ENCODE peak calls at places on chromosomes 1 and 21, in five cellular contexts. H is kidney epithelial cell, U is foreskin fibroblast, I is AG09309, Z is thoracic aorta. O is an unnamed sample.

GRCh38 chr1:234372011-234372757 is 1.1 kb upstream of the COA6 start:
- DNase-seq in Z (no peak), I (no peak), U (no peak), H (no peak), O (no peak)

GRCh38 chr1:89999628-90000027 is 4.7 kb downstream of the ZNF326 start:
- DNase-seq in Z (no peak), I (no peak), H (no peak), U (no peak), O (no peak)

GRCh38 chr1:229452956-229453801 is 19.3 kb upstream of the ACTA1 start:
- DNase-seq in U (no peak), Z (no peak), I (no peak), H (no peak), O (no peak)

GRCh38 chr1:166925791-166926483 is 49.4 kb downstream of the ILDR2 start:
- DNase-seq in H (peak), Z (no peak), U (no peak), I (peak), O (no peak)

GRCh38 chr21:15001773-15002647 is 62.8 kb downstream of the NRIP1 start:
- DNase-seq in Z (no peak), I (no peak), H (no peak), U (no peak), O (no peak)

GRCh38 chr1:105204836-105205371 is 1455.2 kb downstream of the AMY1C start:
- DNase-seq in I (no peak), Z (no peak), H (no peak), U (no peak), O (no peak)

GRCh38 chr1:1343811-1344421 is 5.3 kb downstream of the DVL1 start:
- DNase-seq in I (no peak), H (no peak), Z (no peak), U (no peak), O (no peak)

GRCh38 chr1:77416692-77417450 is 135.1 kb downstream of the AK5 start:
- DNase-seq in Z (no peak), I (no peak), U (no peak), H (no peak), O (peak)

GRCh38 chr1:184022651-184023050 is 14.9 kb downstream of the COLGALT2 start:
- DNase-seq in I (no peak), H (no peak), Z (no peak), U (peak), O (no peak)

GRCh38 chr1:167297222-167298214 is 76.8 kb downstream of the POU2F1 start:
- DNase-seq in H (no peak), U (peak), I (no peak), Z (no peak), O (no peak)

GRCh38 chr1:226827458-226827857 is 43.0 kb upstream of the PSEN2 start:
- DNase-seq in H (no peak), Z (no peak), I (no peak), U (no peak), O (no peak)

GRCh38 chr21:27645285-27645684 is 678.4 kb upstream of the ADAMTS5 start:
- DNase-seq in I (no peak), Z (no peak), H (no peak), U (peak), O (no peak)

GRCh38 chr1:52139817-52140540 is 1.9 kb upstream of the ZFYVE9 start:
- DNase-seq in U (peak), Z (no peak), I (peak), H (peak), O (peak)

GRCh38 chr1:200139661-200140250 is 112.2 kb downstream of the NR5A2 start:
- DNase-seq in H (peak), I (peak), U (peak), Z (no peak), O (no peak)

GRCh38 chr1:172717722-172718455 is 59.0 kb downstream of the FASLG start:
- DNase-seq in I (no peak), H (no peak), Z (no peak), U (no peak), O (no peak)

GRCh38 chr21:9839011-9839661 is 682.2 kb upstream of the TPTE start:
- DNase-seq in U (no peak), I (no peak), Z (no peak), H (no peak), O (no peak)

GRCh38 chr1:173411835-173412742 is 65.0 kb upstream of the PRDX6 start:
- DNase-seq in U (peak), I (peak), Z (no peak), H (no peak), O (no peak)

GRCh38 chr1:78408830-78409229 is 81.9 kb upstream of the PTGFR start:
- DNase-seq in I (peak), H (no peak), U (peak), Z (no peak), O (no peak)

GRCh38 chr1:54081306-54082270 is 28.2 kb downstream of the TCEANC2 start:
- DNase-seq in H (peak), I (no peak), Z (no peak), U (peak), O (peak)

GRCh38 chr1:119960501-119960900 is 64.2 kb upstream of the ADAM30 start:
- DNase-seq in Z (no peak), H (no peak), U (no peak), I (no peak), O (no peak)

GRCh38 chr1:18049228-18049627 is 58.4 kb upstream of the IGSF21 start:
- DNase-seq in U (no peak), Z (no peak), I (no peak), H (no peak), O (no peak)

GRCh38 chr1:171664976-171665375 is 12.5 kb upstream of the MYOC start:
- DNase-seq in H (no peak), U (no peak), I (no peak), Z (no peak), O (peak)

GRCh38 chr1:48823161-48823560 is 46.5 kb upstream of the BEND5 start:
- DNase-seq in I (no peak), H (peak), Z (no peak), U (no peak), O (peak)

GRCh38 chr1:12453400-12454343 is 164.3 kb downstream of the DHRS3 start:
- DNase-seq in I (no peak), Z (no peak), U (no peak), H (no peak), O (no peak)

GRCh38 chr1:12452262-12452661 is 165.7 kb downstream of the DHRS3 start:
- DNase-seq in I (no peak), Z (no peak), U (no peak), H (no peak), O (no peak)

GRCh38 chr1:12456979-12457378 is 161.0 kb downstream of the DHRS3 start:
- DNase-seq in I (peak), Z (no peak), H (no peak), U (no peak), O (no peak)

GRCh38 chr1:12457771-12458170 is 160.2 kb downstream of the DHRS3 start:
- DNase-seq in Z (no peak), I (no peak), U (no peak), H (no peak), O (no peak)

DNA sequence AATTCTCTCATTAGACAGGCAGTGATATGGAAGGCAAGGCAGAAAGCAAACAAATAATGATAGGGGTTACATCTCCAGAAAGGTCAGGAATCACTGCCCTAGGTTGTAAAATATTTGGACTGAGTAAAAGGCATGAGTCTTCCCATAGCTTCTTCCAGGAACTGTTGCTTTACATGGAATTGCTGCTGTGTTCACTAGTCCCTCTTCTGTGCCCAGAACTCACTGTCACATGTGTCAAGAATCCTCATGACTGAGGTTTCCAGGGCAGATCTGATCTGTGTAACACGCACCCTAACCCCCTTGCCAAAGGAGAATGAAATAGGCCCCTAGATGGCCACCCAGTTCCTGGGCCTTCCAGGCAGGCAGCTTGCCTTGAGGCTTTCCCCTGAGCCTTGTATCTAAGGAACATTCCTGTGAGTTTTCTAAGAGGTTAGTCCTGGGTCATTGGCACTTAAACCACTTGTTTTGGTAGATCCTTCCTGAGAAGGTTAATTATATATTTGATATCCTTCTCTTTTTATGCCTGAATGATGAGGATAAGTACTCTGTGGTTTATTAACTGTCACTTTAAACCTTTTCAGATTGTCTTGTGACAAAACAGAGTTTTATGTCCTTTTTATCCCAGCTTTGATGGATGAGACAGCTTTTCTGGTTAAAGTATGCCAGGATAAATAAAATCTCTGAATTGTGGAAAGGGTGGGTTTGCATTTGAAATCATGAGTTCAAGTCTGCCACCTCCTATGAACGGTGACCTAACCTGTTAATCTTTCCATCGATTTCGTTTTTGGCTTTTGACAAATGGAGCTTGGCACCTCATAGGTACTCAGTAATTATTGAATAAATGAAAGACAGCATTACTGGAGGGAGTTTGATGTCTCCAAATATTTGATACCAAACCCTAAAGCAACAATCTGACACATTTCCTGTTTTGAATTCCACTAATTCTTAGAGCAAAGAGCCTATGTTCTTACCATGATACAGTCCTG is 163.3 kb downstream of the DHRS3 start:
- DNase-seq in H (peak), Z (no peak), U (no peak), I (no peak), O (peak)
- TF ChIP-seq CTCF in H (peak), Z (no peak), U (no peak), I (peak), O (peak)

GRCh38 chr21:17931080-17931479 is 111.9 kb upstream of the C21orf91 start:
- DNase-seq in I (no peak), H (no peak), U (no peak), Z (no peak), O (no peak)
- H3K4me3 ChIP-seq in I (no peak), H (no peak), U (no peak), Z (no peak), O (no peak)

DNA sequence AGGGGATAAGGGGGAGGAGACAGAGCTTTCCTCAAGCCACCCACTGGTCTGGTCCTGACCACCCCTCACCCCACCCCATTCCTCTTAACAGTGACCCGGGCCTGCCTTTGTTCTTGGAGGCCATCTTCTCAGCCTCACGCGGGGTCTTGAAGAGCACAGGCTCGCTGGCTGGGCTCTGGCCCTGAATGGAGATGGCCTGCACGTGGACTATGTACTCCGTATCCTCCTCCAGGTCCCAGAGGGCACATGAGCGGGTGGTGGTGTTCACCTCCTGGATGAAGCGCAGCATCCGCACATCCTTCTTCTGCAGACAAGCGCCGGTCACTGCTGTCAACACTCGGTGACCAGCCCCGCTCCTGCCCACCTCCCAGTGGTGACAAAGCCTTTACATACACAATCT is 2.6 kb downstream of the FNDC5 start:
- DNase-seq in H (no peak), Z (no peak), I (no peak), U (no peak), O (no peak)
- TF ChIP-seq CTCF in H (no peak), Z (no peak), I (no peak), U (no peak), O (no peak)

GRCh38 chr1:239237912-239238311 is 148.5 kb upstream of the CHRM3 start:
- DNase-seq in Z (no peak), I (no peak), H (no peak), U (no peak), O (no peak)
- H3K4me3 ChIP-seq in Z (no peak), I (no peak), H (no peak), U (no peak), O (no peak)

GRCh38 chr1:239792157-239792556 is 299.5 kb upstream of the FMN2 start:
- DNase-seq in I (no peak), H (no peak), U (no peak), Z (no peak), O (no peak)
- TF ChIP-seq CTCF in I (no peak), H (no peak), U (no peak), Z (no peak), O (peak)

GRCh38 chr1:93703649-93704048 is 22.0 kb upstream of the BCAR3 start:
- DNase-seq in H (no peak), Z (no peak), I (no peak), U (peak), O (no peak)
- H3K4me3 ChIP-seq in H (no peak), Z (no peak), I (no peak), U (no peak), O (no peak)

DNA sequence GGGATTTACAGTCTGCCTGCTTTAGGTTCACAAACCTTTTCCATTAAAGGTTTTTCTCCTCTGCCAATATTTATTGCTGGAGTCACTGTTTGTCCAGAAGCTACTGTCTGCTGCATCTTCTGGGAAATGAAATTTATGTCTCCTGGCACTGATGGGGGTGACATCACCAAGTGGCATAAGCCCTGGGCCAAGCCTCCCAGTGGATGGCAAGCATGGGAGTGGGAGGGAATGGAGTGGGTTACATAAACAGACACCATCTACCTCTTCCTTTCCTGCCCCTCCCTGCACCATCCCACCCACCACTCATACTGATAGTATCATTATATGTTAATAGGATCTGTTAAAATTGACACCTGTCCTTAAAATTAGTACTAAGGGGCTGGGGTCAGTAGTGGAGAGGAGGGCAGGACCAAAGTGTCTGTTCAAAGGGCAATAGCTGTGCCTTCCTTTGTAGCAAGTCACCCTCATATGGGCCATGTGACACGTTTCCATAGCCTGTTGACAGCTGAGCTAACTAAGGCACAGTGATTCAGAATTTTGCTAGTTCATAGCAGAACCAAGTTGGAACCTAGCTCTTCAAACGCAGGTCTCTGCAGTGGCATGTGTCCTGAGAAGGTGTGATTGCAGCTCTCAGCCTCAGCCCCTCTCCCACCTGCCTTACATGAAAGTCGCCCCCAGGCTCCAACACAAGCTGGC is 71.0 kb downstream of the MAB21L3 start:
- DNase-seq in H (no peak), U (no peak), I (no peak), Z (no peak), O (no peak)
- TF ChIP-seq CTCF in H (no peak), U (no peak), I (no peak), Z (no peak), O (no peak)

GRCh38 chr1:44645466-44646244 is 28.6 kb downstream of the TMEM53 start:
- DNase-seq in U (no peak), H (no peak), Z (peak), I (no peak), O (no peak)
- H3K4me3 ChIP-seq in U (no peak), H (no peak), Z (peak), I (no peak), O (no peak)

GRCh38 chr1:64966158-64966963 is at the start of gene JAK1:
- DNase-seq in H (no peak), U (peak), I (no peak), Z (peak), O (no peak)
- TF ChIP-seq CTCF in H (no peak), U (no peak), I (no peak), Z (no peak), O (no peak)

O was measured in epithelial cell of proximal tubule.